ENCODE peak calls at places on chromosomes 16 and 17, in nine cellular contexts. Z, V, W, M, J, O, G, X and E are unnamed samples.

GRCh38 chr17:17205368-17206148 is 575 bp downstream of the PLD6 start:
- DNase-seq in Z (peak; percentile 73), V (peak; percentile 39), W (peak; percentile 7), M (peak; percentile 78), J (no peak), O (peak; percentile 74), G (peak; percentile 39), X (peak; percentile 77), E (peak; percentile 38)

GRCh38 chr17:83200231-83200699 is 120.9 kb downstream of the METRNL start:
- DNase-seq in Z (peak; percentile 70), V (peak; percentile 71), W (no peak), M (peak; percentile 78), J (peak; percentile 57), O (peak; percentile 75), G (no peak), X (no peak), E (no peak)

GRCh38 chr16:65318138-65318537 is 196.3 kb upstream of the CDH11 start:
- DNase-seq in Z (no peak), V (no peak), W (no peak), M (no peak), J (peak; percentile 51), O (no peak), G (no peak), X (no peak), E (no peak)

GRCh38 chr16:57941016-57941656 is 29.8 kb downstream of the CNGB1 start:
- DNase-seq in Z (peak; percentile 94), V (peak; percentile 22), W (peak; percentile 66), M (no peak), J (peak; percentile 80), O (no peak), G (no peak), X (no peak), E (peak; percentile 39)

GRCh38 chr17:78771758-78772382 is 10.2 kb downstream of the CYTH1 start:
- DNase-seq in Z (no peak), V (no peak), W (no peak), M (no peak), J (no peak), O (peak; percentile 33), G (no peak), X (no peak), E (peak; percentile 27)

GRCh38 chr17:16818340-16818739 is 128.3 kb downstream of the CCDC144A start:
- DNase-seq in Z (no peak), V (no peak), W (no peak), M (no peak), J (no peak), O (no peak), G (no peak), X (no peak), E (no peak)

GRCh38 chr17:45130640-45131293 is 1.5 kb downstream of the PLCD3 start:
- DNase-seq in Z (no peak), V (no peak), W (no peak), M (no peak), J (no peak), O (peak; percentile 25), G (no peak), X (no peak), E (no peak)

GRCh38 chr17:51147641-51148040 is 5.7 kb upstream of the NME1 start:
- DNase-seq in Z (no peak), V (no peak), W (no peak), M (no peak), J (peak; percentile 46), O (no peak), G (no peak), X (no peak), E (peak; percentile 20)

GRCh38 chr17:55577687-55578086 is 66.4 kb upstream of the SMIM36 start:
- DNase-seq in Z (no peak), V (peak; percentile 54), W (no peak), M (peak; percentile 69), J (no peak), O (peak; percentile 72), G (no peak), X (no peak), E (peak; percentile 22)

GRCh38 chr17:72004011-72004427 is 116.8 kb upstream of the SOX9 start:
- DNase-seq in Z (no peak), V (peak; percentile 45), W (no peak), M (no peak), J (peak; percentile 51), O (no peak), G (no peak), X (no peak), E (no peak)

GRCh38 chr17:66900126-66901010 is 64.1 kb upstream of the CACNG4 start:
- DNase-seq in Z (no peak), V (peak; percentile 24), W (peak; percentile 25), M (no peak), J (no peak), O (no peak), G (peak; percentile 7), X (no peak), E (no peak)

GRCh38 chr16:86669937-86670772 is 91.8 kb downstream of the FOXL1 start:
- DNase-seq in Z (no peak), V (no peak), W (no peak), M (no peak), J (no peak), O (no peak), G (no peak), X (no peak), E (no peak)

GRCh38 chr17:31843382-31843780 is 15.7 kb downstream of the COPRS start:
- DNase-seq in Z (no peak), V (no peak), W (no peak), M (no peak), J (no peak), O (no peak), G (no peak), X (no peak), E (no peak)

GRCh38 chr16:74501484-74502479 is 80.5 kb upstream of the CLEC18B start:
- DNase-seq in Z (no peak), V (no peak), W (peak; percentile 8), M (no peak), J (no peak), O (no peak), G (no peak), X (no peak), E (no peak)

GRCh38 chr17:47776330-47777197 is 43.5 kb downstream of the TBX21 start:
- DNase-seq in Z (no peak), V (peak; percentile 68), W (peak; percentile 41), M (peak; percentile 43), J (peak; percentile 50), O (peak; percentile 48), G (no peak), X (peak; percentile 71), E (peak; percentile 29)

GRCh38 chr16:75095204-75095621 is 21.4 kb downstream of the LDHD start:
- DNase-seq in Z (no peak), V (no peak), W (no peak), M (no peak), J (no peak), O (no peak), G (no peak), X (no peak), E (no peak)

GRCh38 chr17:61662771-61663170 is 71.8 kb upstream of the NACA2 start:
- DNase-seq in Z (no peak), V (peak; percentile 65), W (no peak), M (no peak), J (no peak), O (no peak), G (no peak), X (no peak), E (no peak)

GRCh38 chr16:68636064-68636551 is 9.0 kb upstream of the CDH3 start:
- DNase-seq in Z (peak; percentile 53), V (no peak), W (no peak), M (no peak), J (peak; percentile 21), O (no peak), G (no peak), X (no peak), E (peak; percentile 97)

GRCh38 chr17:76561332-76561731 is 21.5 kb downstream of the PRCD start:
- DNase-seq in Z (no peak), V (no peak), W (no peak), M (no peak), J (peak; percentile 75), O (peak; percentile 77), G (no peak), X (no peak), E (no peak)

GRCh38 chr16:80619824-80620223 is 79.0 kb downstream of the DYNLRB2 start:
- DNase-seq in Z (no peak), V (no peak), W (no peak), M (no peak), J (peak; percentile 91), O (no peak), G (no peak), X (no peak), E (peak; percentile 19)

GRCh38 chr16:87216824-87217205 is 100.4 kb downstream of the C16orf95 start:
- DNase-seq in Z (no peak), V (no peak), W (no peak), M (no peak), J (peak; percentile 52), O (no peak), G (no peak), X (no peak), E (no peak)

GRCh38 chr17:31175237-31175636 is 80.5 kb downstream of the NF1 start:
- DNase-seq in Z (no peak), V (no peak), W (no peak), M (no peak), J (no peak), O (no peak), G (no peak), X (no peak), E (no peak)

GRCh38 chr17:2262146-2262587 is 41.4 kb downstream of the SMG6 start:
- DNase-seq in Z (no peak), V (peak; percentile 91), W (peak; percentile 50), M (no peak), J (peak; percentile 56), O (no peak), G (peak; percentile 8), X (no peak), E (peak; percentile 64)

GRCh38 chr17:3977387-3977786 is 13.2 kb upstream of the ATP2A3 start:
- DNase-seq in Z (no peak), V (no peak), W (no peak), M (no peak), J (no peak), O (no peak), G (no peak), X (no peak), E (no peak)

GRCh38 chr17:55706808-55707773 is 15.6 kb downstream of the TMEM100 start:
- DNase-seq in Z (no peak), V (no peak), W (no peak), M (no peak), J (no peak), O (no peak), G (no peak), X (no peak), E (no peak)

GRCh38 chr17:72665841-72666518 is 426.5 kb downstream of the SLC39A11 start:
- DNase-seq in Z (no peak), V (peak; percentile 49), W (no peak), M (no peak), J (no peak), O (no peak), G (no peak), X (no peak), E (no peak)

GRCh38 chr16:56675685-56676210 is 6.1 kb downstream of the MT1H start:
- DNase-seq in Z (no peak), V (no peak), W (no peak), M (peak; percentile 64), J (no peak), O (peak; percentile 68), G (no peak), X (no peak), E (no peak)

GRCh38 chr17:16352838-16353701 is at the start of gene CENPV:
- DNase-seq in Z (peak; percentile 64), V (peak; percentile 16), W (peak; percentile 51), M (peak; percentile 80), J (peak; percentile 7), O (peak; percentile 64), G (no peak), X (peak; percentile 67), E (peak; percentile 37)

GRCh38 chr17:79031996-79032875 is 8.3 kb downstream of the C1QTNF1 start:
- DNase-seq in Z (peak; percentile 8), V (no peak), W (no peak), M (no peak), J (no peak), O (no peak), G (no peak), X (no peak), E (no peak)

GRCh38 chr16:73663720-73664119 is 615.8 kb upstream of the ZFHX3 start:
- DNase-seq in Z (no peak), V (no peak), W (no peak), M (no peak), J (no peak), O (no peak), G (no peak), X (no peak), E (no peak)

GRCh38 chr17:17102176-17102575 is 59.9 kb downstream of the MPRIP start:
- DNase-seq in Z (no peak), V (no peak), W (no peak), M (no peak), J (no peak), O (no peak), G (no peak), X (no peak), E (no peak)